ENCODE peak calls at places on chromosome 17, in four cellular contexts. Q is cardiac muscle cell, X is right atrium auricular region, W is skeletal muscle cell. O is an unnamed sample.

GRCh38 chr17:49971199-49971847 is 2.3 kb downstream of the DLX4 start:
- DNase-seq in Q (no peak), X (no peak), W (no peak), O (no peak)

GRCh38 chr17:78997881-78998280 is 11.7 kb downstream of the CANT1 start:
- DNase-seq in Q (no peak), X (no peak), W (no peak), O (peak)

GRCh38 chr17:82435103-82435502 is 15.4 kb downstream of the CYBC1 start:
- DNase-seq in Q (no peak), X (no peak), W (no peak), O (no peak)

GRCh38 chr17:58985265-58985810 is 121.3 kb downstream of the TRIM37 start:
- DNase-seq in Q (no peak), X (no peak), W (no peak), O (no peak)

GRCh38 chr17:4023220-4023619 is 59.0 kb upstream of the ATP2A3 start:
- DNase-seq in Q (no peak), X (no peak), W (no peak), O (no peak)

GRCh38 chr17:29733151-29733550 is 110.4 kb upstream of the CORO6 start:
- DNase-seq in Q (peak), X (no peak), W (no peak), O (no peak)

GRCh38 chr17:32483451-32484019 is 3.3 kb upstream of the CDK5R1 start:
- DNase-seq in Q (peak), X (peak), W (peak), O (peak)

GRCh38 chr17:7888184-7888920 is at the start of gene CHD3:
- DNase-seq in Q (peak), X (no peak), W (no peak), O (peak)

GRCh38 chr17:4900231-4901107 is 1.1 kb downstream of the C17orf107 start:
- DNase-seq in Q (no peak), X (no peak), W (no peak), O (peak)

GRCh38 chr17:48100591-48101011 is 677 bp downstream of the CBX1 start:
- DNase-seq in Q (peak), X (no peak), W (peak), O (no peak)

GRCh38 chr17:36008998-36009665 is 7.8 kb upstream of the CCL15 start:
- DNase-seq in Q (peak), X (no peak), W (no peak), O (no peak)

GRCh38 chr17:17024778-17025300 is 17.4 kb upstream of the MPRIP start:
- DNase-seq in Q (peak), X (no peak), W (no peak), O (no peak)

GRCh38 chr17:68719431-68719830 is 118.3 kb upstream of the FAM20A start:
- DNase-seq in Q (peak), X (no peak), W (no peak), O (no peak)

GRCh38 chr17:79814966-79815835 is 18.3 kb upstream of the CBX8 start:
- DNase-seq in Q (peak), X (no peak), W (no peak), O (no peak)

GRCh38 chr17:10620823-10621222 is 36.3 kb downstream of the MYH3 start:
- DNase-seq in Q (no peak), X (no peak), W (no peak), O (no peak)

GRCh38 chr17:79679631-79680340 is 51.0 kb upstream of the ENPP7 start:
- DNase-seq in Q (no peak), X (no peak), W (no peak), O (no peak)

GRCh38 chr17:28347261-28347891 is 10.0 kb downstream of the POLDIP2 start:
- DNase-seq in Q (peak), X (no peak), W (peak), O (no peak)

GRCh38 chr17:8192070-8192815 is 2.3 kb upstream of the BORCS6 start:
- DNase-seq in Q (peak), X (peak), W (peak), O (peak)

GRCh38 chr17:82940226-82941020 is 100.6 kb upstream of the ZNF750 start:
- DNase-seq in Q (no peak), X (no peak), W (no peak), O (peak)

GRCh38 chr17:77641718-77642117 is 316.8 kb upstream of the TNRC6C start:
- DNase-seq in Q (no peak), X (no peak), W (no peak), O (no peak)

GRCh38 chr17:50205111-50205821 is 3.8 kb upstream of the COL1A1 start:
- DNase-seq in Q (peak), X (no peak), W (no peak), O (no peak)

GRCh38 chr17:59521465-59522126 is 43.8 kb upstream of the DHX40 start:
- DNase-seq in Q (peak), X (peak), W (no peak), O (no peak)

GRCh38 chr17:32755045-32755805 is 121.7 kb downstream of the MYO1D start:
- DNase-seq in Q (peak), X (no peak), W (peak), O (no peak)

GRCh38 chr17:77527394-77527793 is 386.6 kb downstream of the SEC14L1 start:
- DNase-seq in Q (no peak), X (no peak), W (no peak), O (peak)

GRCh38 chr17:61878520-61878919 is 15.2 kb upstream of the BRIP1 start:
- DNase-seq in Q (no peak), X (no peak), W (no peak), O (no peak)

GRCh38 chr17:18258356-18259038 is at the start of gene FLII:
- DNase-seq in Q (peak), X (no peak), W (no peak), O (no peak)

GRCh38 chr17:79630120-79630519 is 19.3 kb upstream of the RBFOX3 start:
- DNase-seq in Q (no peak), X (peak), W (no peak), O (peak)

GRCh38 chr17:40541060-40541872 is 24.0 kb downstream of the CCR7 start:
- DNase-seq in Q (no peak), X (no peak), W (no peak), O (peak)

GRCh38 chr17:49596613-49597244 is 21.1 kb downstream of the NXPH3 start:
- DNase-seq in Q (no peak), X (no peak), W (no peak), O (no peak)

GRCh38 chr17:33492731-33493260 is 199.7 kb upstream of the ASIC2 start:
- DNase-seq in Q (no peak), X (no peak), W (no peak), O (no peak)

GRCh38 chr17:11642655-11643054 is 44.4 kb downstream of the DNAH9 start:
- DNase-seq in Q (no peak), X (no peak), W (no peak), O (no peak)

DNA sequence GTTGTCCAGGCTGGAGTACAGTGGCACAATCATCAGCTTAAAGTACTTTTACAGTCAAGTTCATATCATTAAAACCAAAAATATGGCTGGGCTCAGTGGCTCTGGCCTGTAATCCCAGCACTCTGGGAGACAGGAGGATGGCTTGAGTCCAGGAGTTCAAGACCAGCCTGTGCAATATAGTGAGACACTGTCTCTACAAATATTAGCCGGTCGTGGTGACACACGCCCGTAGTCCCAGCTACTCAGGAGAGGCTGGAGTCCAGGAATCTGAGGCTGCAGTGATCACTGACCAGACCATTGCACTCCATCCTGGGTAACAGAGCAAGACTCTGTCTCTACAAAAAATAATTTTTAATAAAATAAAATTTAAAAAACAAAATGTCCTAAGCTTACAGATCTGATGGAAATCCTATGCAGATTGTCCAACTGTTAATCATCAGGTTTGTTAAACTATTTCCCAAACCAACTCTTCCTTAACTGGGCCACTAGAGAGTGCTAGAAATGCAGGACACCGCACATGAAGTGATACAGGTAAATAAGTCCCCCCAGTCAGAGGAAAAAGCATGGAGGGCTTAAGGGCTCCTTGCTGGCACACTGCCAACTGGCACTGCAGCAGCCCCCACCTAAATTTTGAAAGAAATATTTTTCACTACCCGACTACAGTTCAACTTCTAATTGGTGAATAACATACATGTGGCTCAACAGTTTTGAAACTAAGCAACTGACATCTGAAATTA is 2.8 kb downstream of the USP22 start:
- DNase-seq in Q (peak), X (no peak), W (no peak), O (no peak)
- H3K4me3 ChIP-seq in Q (peak), X (no peak), W (peak), O (peak)

GRCh38 chr17:30809867-30810266 is 14.6 kb downstream of the CRLF3 start:
- DNase-seq in Q (no peak), X (no peak), W (no peak), O (no peak)

GRCh38 chr17:30812218-30813177 is 12.0 kb downstream of the CRLF3 start:
- DNase-seq in Q (peak), X (no peak), W (no peak), O (no peak)

GRCh38 chr17:30805944-30806456 is 18.5 kb downstream of the CRLF3 start:
- DNase-seq in Q (no peak), X (no peak), W (no peak), O (no peak)

DNA sequence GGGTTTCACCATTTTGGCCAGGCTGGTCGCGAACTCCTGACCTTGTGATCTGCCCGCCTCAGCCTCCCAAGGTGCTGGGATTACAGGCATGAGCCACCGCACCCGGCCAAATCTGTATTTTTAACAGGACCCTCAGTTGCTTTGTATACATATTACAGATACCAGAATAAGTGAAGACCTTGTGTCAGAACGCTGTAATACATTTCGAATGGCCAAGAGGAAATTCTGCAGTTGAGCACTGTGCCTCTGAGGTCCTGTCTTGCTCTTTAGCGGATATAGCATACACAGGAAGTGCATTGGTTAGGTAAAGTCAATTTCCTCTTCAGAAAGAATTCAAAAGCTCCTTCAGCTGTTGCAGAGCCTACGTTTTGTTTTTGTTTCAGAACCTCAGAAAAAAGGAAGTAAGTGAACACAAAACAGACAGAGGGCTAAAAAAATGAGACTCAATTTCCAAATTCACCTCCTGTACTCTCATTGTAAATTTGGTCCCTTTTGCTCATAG is 15.7 kb downstream of the CRLF3 start:
- DNase-seq in Q (no peak), X (no peak), W (no peak), O (no peak)
- H3K4me3 ChIP-seq in Q (no peak), X (no peak), W (no peak), O (no peak)

DNA sequence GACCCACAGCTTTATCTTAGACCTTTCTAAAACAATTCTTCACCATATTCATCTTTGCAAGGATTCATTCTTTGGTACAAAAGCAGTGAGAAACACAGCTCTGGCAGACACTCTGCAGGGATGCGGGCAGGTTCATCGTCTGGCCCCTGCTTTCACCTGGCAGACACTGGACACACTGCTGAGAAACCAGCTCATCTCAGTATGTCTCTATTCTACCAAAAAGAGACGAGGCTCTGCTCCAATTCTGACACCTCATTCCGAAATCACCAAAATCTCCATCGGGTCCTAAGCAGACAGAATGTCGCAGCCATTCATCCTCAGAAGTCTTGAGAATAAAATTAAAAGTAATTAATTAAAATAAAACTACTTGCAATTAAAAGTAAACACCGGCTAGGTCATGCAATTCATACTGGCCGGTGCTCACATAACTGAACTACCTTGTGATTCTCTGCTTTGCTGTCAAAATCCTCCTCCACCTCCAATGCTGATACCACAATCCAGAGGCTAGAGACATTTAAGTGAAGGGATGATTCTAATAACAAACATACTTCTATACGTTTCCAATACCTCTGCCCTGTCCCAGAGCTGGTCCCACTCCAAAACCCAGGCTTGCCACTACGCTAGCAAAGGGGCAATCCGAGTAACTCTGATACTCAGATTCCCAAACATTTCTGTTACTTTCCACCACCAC is 1.3 kb downstream of the RNF157 start:
- DNase-seq in Q (no peak), X (no peak), W (no peak), O (no peak)
- H3K4me3 ChIP-seq in Q (no peak), X (peak), W (no peak), O (peak)

DNA sequence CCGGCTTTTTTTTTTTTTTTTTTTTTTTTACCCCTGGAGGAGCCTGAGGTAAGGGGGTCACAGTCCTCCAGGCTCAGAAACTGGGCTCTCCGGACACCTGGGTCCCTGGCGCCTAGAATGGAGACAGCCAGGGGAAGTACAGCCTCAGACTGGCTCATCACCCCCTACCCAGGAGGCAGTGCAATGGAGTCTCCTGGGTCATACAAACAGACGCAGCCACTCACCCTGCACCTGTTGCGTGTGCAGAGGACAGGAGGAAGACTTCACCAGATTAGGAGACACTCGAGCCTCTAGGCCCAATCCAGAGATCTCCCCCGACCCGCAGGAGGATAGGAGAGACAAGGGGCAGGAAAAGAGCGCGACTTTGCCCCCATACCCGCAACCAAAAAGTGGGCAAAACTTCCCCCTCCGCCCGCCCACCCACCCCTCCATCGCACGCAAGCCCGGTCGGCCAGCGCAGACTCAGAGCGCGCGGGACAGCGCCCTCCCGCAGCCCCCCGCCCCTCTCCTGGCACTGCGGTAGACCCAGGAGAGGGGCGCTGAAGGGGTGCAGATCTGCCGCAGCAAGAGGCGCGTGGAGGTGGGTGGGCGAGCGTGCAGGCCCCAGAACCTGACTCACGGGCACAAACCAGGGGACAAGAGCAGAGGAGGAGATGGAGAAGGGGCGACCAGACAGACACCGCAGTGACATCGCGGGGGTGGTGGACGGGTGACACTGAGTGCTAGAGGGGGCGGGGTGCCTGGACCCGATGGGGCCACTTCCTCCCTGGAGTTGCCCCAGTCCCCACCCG is 900 bp downstream of the HAP1 start:
- DNase-seq in Q (no peak), X (no peak), W (no peak), O (no peak)
- H3K4me3 ChIP-seq in Q (peak), X (peak), W (no peak), O (peak)

GRCh38 chr17:76442341-76443338 is 10.3 kb downstream of the UBE2O start:
- DNase-seq in Q (peak), X (no peak), W (no peak), O (no peak)
- H3K4me3 ChIP-seq in Q (no peak), X (no peak), W (no peak), O (no peak)

DNA sequence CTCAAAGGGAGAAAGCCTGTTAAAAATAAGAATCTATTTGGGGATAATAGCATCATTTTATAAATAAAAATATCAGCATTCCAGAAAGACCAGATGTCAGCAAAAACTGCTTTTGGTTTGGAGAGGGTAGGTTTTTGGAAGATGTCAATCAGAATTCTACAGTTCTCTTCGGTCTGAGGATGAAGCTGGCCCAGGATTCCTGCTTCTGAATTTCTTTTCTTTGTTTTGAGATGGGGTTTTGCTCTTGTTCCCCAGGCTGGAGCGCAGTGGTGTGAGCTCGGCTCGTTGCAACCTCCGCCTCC is 31.0 kb upstream of the PITPNA start:
- DNase-seq in Q (no peak), X (no peak), W (no peak), O (no peak)
- H3K4me3 ChIP-seq in Q (no peak), X (no peak), W (no peak), O (no peak)

GRCh38 chr17:65530985-65531507 is 30.4 kb downstream of the AXIN2 start:
- DNase-seq in Q (peak), X (no peak), W (no peak), O (no peak)
- H3K4me3 ChIP-seq in Q (no peak), X (no peak), W (no peak), O (no peak)

GRCh38 chr17:74116087-74116717 is 87.3 kb upstream of the RPL38 start:
- DNase-seq in Q (no peak), X (no peak), W (no peak), O (no peak)

GRCh38 chr17:74113952-74114351 is 89.5 kb upstream of the RPL38 start:
- DNase-seq in Q (no peak), X (no peak), W (no peak), O (no peak)

GRCh38 chr17:74113326-74113725 is 90.2 kb upstream of the RPL38 start:
- DNase-seq in Q (no peak), X (no peak), W (no peak), O (no peak)

GRCh38 chr17:74115586-74115985 is 87.9 kb upstream of the RPL38 start:
- DNase-seq in Q (no peak), X (no peak), W (no peak), O (no peak)

DNA sequence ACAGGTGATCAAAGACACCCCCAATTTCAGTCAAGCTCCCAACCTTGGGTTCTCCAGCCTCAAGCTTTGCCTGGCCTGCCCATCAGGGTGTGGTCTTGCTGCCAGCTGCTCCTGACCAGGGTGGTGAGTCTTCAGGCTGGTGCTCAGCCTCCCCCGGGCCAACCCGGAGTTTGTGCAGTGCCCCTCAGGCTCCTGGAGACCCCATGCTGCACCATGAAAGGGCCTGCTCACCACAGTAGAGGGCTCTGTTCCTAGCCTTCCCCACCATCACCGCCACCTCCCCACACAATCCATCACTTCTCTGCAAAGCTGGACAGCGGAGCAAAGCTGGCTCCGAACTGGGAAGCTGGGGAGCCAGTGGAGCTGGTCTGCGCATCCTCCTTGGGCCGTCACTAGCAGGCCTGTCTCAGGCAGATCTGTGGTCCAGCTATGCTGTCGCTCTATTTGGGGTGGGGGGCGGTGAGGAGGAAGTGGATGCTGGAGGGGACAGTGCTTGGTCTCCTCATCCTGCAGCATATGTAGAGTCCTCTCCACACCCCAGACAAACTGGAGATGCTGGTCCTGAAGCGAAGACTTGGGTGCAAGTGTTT is 88.5 kb upstream of the RPL38 start:
- DNase-seq in Q (no peak), X (no peak), W (no peak), O (no peak)
- H3K4me3 ChIP-seq in Q (no peak), X (no peak), W (no peak), O (no peak)

GRCh38 chr17:382644-383533 is 30.3 kb upstream of the RPH3AL start:
- DNase-seq in Q (peak), X (no peak), W (peak), O (no peak)
- H3K4me3 ChIP-seq in Q (no peak), X (no peak), W (no peak), O (no peak)

GRCh38 chr17:6070895-6071511 is 824 bp downstream of the WSCD1 start:
- DNase-seq in Q (no peak), X (no peak), W (no peak), O (no peak)
- H3K4me3 ChIP-seq in Q (peak), X (peak), W (peak), O (peak)

O was measured in coronary artery.